ENCODE peak calls at places on chromosomes 11 and 22, in nine cellular contexts. One of them, this sample, is unnamed. For H3K4me1, the result is how much of the 10 kb centered on the place peaks cover.

GRCh38 chr11:69083531-69084247 is 35.0 kb downstream of the TPCN2 start:
- DNase-seq in H1: no peak
- DNase-seq in Karpas-422: no peak
- DNase-seq in mesendoderm: no peak
- DNase-seq in HCT116: no peak
- DNase-seq in neuronal stem cell: no peak
- DNase-seq in GM23248: no peak
- DNase-seq in K562: no peak
- DNase-seq in astrocyte: no peak
- DNase-seq in this sample: no peak

GRCh38 chr22:47189056-47189916 is 426.8 kb downstream of the TBC1D22A start:
- DNase-seq in mesendoderm: no peak
- DNase-seq in astrocyte: no peak
- DNase-seq in Karpas-422: no peak
- DNase-seq in GM23248: no peak
- DNase-seq in H1: no peak
- DNase-seq in K562: no peak
- DNase-seq in HCT116: no peak
- DNase-seq in neuronal stem cell: no peak
- DNase-seq in this sample: peak

GRCh38 chr11:114162719-114163123 is 103.2 kb downstream of the ZBTB16 start:
- DNase-seq in neuronal stem cell: no peak
- DNase-seq in H1: no peak
- DNase-seq in Karpas-422: no peak
- DNase-seq in GM23248: peak
- DNase-seq in astrocyte: peak
- DNase-seq in mesendoderm: no peak
- DNase-seq in HCT116: no peak
- DNase-seq in K562: no peak
- DNase-seq in this sample: peak

GRCh38 chr22:32245042-32245441 is 10.1 kb downstream of the SLC5A4 start:
- DNase-seq in astrocyte: no peak
- DNase-seq in mesendoderm: no peak
- DNase-seq in K562: no peak
- DNase-seq in H1: no peak
- DNase-seq in neuronal stem cell: no peak
- DNase-seq in Karpas-422: no peak
- DNase-seq in HCT116: no peak
- DNase-seq in GM23248: no peak
- DNase-seq in this sample: no peak

GRCh38 chr11:120630100-120630499 is 118.6 kb downstream of the GRIK4 start:
- DNase-seq in neuronal stem cell: no peak
- DNase-seq in astrocyte: no peak
- DNase-seq in K562: no peak
- DNase-seq in HCT116: no peak
- DNase-seq in GM23248: no peak
- DNase-seq in mesendoderm: no peak
- DNase-seq in Karpas-422: no peak
- DNase-seq in H1: no peak
- DNase-seq in this sample: no peak

GRCh38 chr11:69511358-69512015 is 30.0 kb downstream of the LINC01488 start:
- DNase-seq in neuronal stem cell: no peak
- DNase-seq in K562: no peak
- DNase-seq in H1: no peak
- DNase-seq in Karpas-422: no peak
- DNase-seq in HCT116: no peak
- DNase-seq in astrocyte: peak
- DNase-seq in mesendoderm: no peak
- DNase-seq in GM23248: peak
- DNase-seq in this sample: peak

GRCh38 chr11:125407046-125407445 is 89.0 kb downstream of the FEZ1 start:
- DNase-seq in H1: no peak
- DNase-seq in astrocyte: no peak
- DNase-seq in HCT116: no peak
- DNase-seq in GM23248: peak
- DNase-seq in K562: no peak
- DNase-seq in Karpas-422: peak
- DNase-seq in neuronal stem cell: no peak
- DNase-seq in mesendoderm: no peak
- DNase-seq in this sample: no peak

GRCh38 chr11:130868865-130869264 is 47.4 kb downstream of the SNX19 start:
- DNase-seq in neuronal stem cell: no peak
- DNase-seq in HCT116: no peak
- DNase-seq in H1: no peak
- DNase-seq in K562: no peak
- DNase-seq in GM23248: no peak
- DNase-seq in astrocyte: no peak
- DNase-seq in Karpas-422: no peak
- DNase-seq in mesendoderm: peak
- DNase-seq in this sample: no peak

GRCh38 chr22:27212617-27213177 is 555.3 kb downstream of the MIAT start:
- DNase-seq in Karpas-422: peak
- DNase-seq in H1: no peak
- DNase-seq in astrocyte: peak
- DNase-seq in GM23248: peak
- DNase-seq in neuronal stem cell: no peak
- DNase-seq in mesendoderm: peak
- DNase-seq in K562: no peak
- DNase-seq in HCT116: no peak
- DNase-seq in this sample: peak

GRCh38 chr11:128290106-128290840 is 297.1 kb downstream of the ETS1 start:
- DNase-seq in HCT116: peak
- DNase-seq in GM23248: peak
- DNase-seq in mesendoderm: peak
- DNase-seq in Karpas-422: peak
- DNase-seq in neuronal stem cell: peak
- DNase-seq in H1: no peak
- DNase-seq in astrocyte: peak
- DNase-seq in K562: peak
- DNase-seq in this sample: peak

GRCh38 chr11:37788141-37788877 is 1190.3 kb upstream of the RAG2 start:
- DNase-seq in Karpas-422: no peak
- DNase-seq in neuronal stem cell: no peak
- DNase-seq in K562: no peak
- DNase-seq in HCT116: no peak
- DNase-seq in mesendoderm: peak
- DNase-seq in astrocyte: peak
- DNase-seq in H1: no peak
- DNase-seq in GM23248: no peak
- DNase-seq in this sample: no peak

GRCh38 chr11:70603064-70603755 is 204.9 kb downstream of the CTTN start:
- DNase-seq in Karpas-422: no peak
- DNase-seq in H1: no peak
- DNase-seq in GM23248: no peak
- DNase-seq in K562: no peak
- DNase-seq in HCT116: no peak
- DNase-seq in mesendoderm: no peak
- DNase-seq in astrocyte: no peak
- DNase-seq in neuronal stem cell: no peak
- DNase-seq in this sample: peak

GRCh38 chr11:36214976-36215687 is 74.1 kb downstream of the COMMD9 start:
- DNase-seq in neuronal stem cell: no peak
- DNase-seq in HCT116: no peak
- DNase-seq in astrocyte: no peak
- DNase-seq in H1: no peak
- DNase-seq in mesendoderm: no peak
- DNase-seq in K562: no peak
- DNase-seq in GM23248: no peak
- DNase-seq in Karpas-422: no peak
- DNase-seq in this sample: no peak

GRCh38 chr11:122108192-122108799 is 7.7 kb downstream of the BLID start:
- DNase-seq in H1: no peak
- DNase-seq in Karpas-422: peak
- DNase-seq in astrocyte: no peak
- DNase-seq in K562: peak
- DNase-seq in HCT116: peak
- DNase-seq in neuronal stem cell: peak
- DNase-seq in mesendoderm: peak
- DNase-seq in GM23248: no peak
- DNase-seq in this sample: no peak

GRCh38 chr11:5004429-5005274 is 10.0 kb downstream of the OR51L1 start:
- DNase-seq in Karpas-422: peak
- DNase-seq in H1: peak
- DNase-seq in neuronal stem cell: peak
- DNase-seq in astrocyte: peak
- DNase-seq in mesendoderm: peak
- DNase-seq in K562: peak
- DNase-seq in GM23248: peak
- DNase-seq in HCT116: peak
- DNase-seq in this sample: no peak

GRCh38 chr22:31259798-31260473 is 32.4 kb downstream of the PIK3IP1 start:
- DNase-seq in Karpas-422: no peak
- DNase-seq in GM23248: no peak
- DNase-seq in HCT116: no peak
- DNase-seq in K562: no peak
- DNase-seq in astrocyte: no peak
- DNase-seq in neuronal stem cell: no peak
- DNase-seq in mesendoderm: no peak
- DNase-seq in H1: no peak
- DNase-seq in this sample: no peak

GRCh38 chr22:46452195-46453005 is 85.0 kb downstream of the CELSR1 start:
- DNase-seq in H1: no peak
- DNase-seq in mesendoderm: no peak
- DNase-seq in neuronal stem cell: no peak
- DNase-seq in K562: no peak
- DNase-seq in Karpas-422: no peak
- DNase-seq in HCT116: no peak
- DNase-seq in GM23248: no peak
- DNase-seq in astrocyte: no peak
- DNase-seq in this sample: no peak

GRCh38 chr11:5335166-5335565 is 8.2 kb downstream of the OR51B5 start:
- DNase-seq in GM23248: no peak
- DNase-seq in mesendoderm: no peak
- DNase-seq in astrocyte: no peak
- DNase-seq in H1: no peak
- DNase-seq in neuronal stem cell: no peak
- DNase-seq in Karpas-422: no peak
- DNase-seq in HCT116: no peak
- DNase-seq in K562: no peak
- DNase-seq in this sample: no peak

GRCh38 chr11:115180272-115180671 is 323.9 kb downstream of the CADM1 start:
- DNase-seq in GM23248: no peak
- DNase-seq in astrocyte: no peak
- DNase-seq in Karpas-422: no peak
- DNase-seq in mesendoderm: no peak
- DNase-seq in neuronal stem cell: no peak
- DNase-seq in HCT116: no peak
- DNase-seq in K562: no peak
- DNase-seq in H1: no peak
- DNase-seq in this sample: no peak

GRCh38 chr22:50276143-50276542 is 6.0 kb upstream of the MAPK11 start:
- DNase-seq in GM23248: peak
- DNase-seq in Karpas-422: peak
- DNase-seq in HCT116: no peak
- DNase-seq in K562: peak
- DNase-seq in neuronal stem cell: no peak
- DNase-seq in mesendoderm: peak
- DNase-seq in astrocyte: no peak
- DNase-seq in H1: no peak
- DNase-seq in this sample: peak

GRCh38 chr11:12727556-12728070 is 53.4 kb downstream of the TEAD1 start:
- DNase-seq in GM23248: peak
- DNase-seq in H1: no peak
- DNase-seq in K562: no peak
- DNase-seq in neuronal stem cell: no peak
- DNase-seq in HCT116: no peak
- DNase-seq in astrocyte: peak
- DNase-seq in Karpas-422: no peak
- DNase-seq in mesendoderm: no peak
- DNase-seq in this sample: peak

GRCh38 chr22:21657020-21657360 is 8.8 kb upstream of the PPIL2 start:
- DNase-seq in H1: no peak
- DNase-seq in Karpas-422: no peak
- DNase-seq in K562: no peak
- DNase-seq in HCT116: no peak
- DNase-seq in neuronal stem cell: no peak
- DNase-seq in mesendoderm: peak
- DNase-seq in astrocyte: no peak
- DNase-seq in GM23248: no peak
- DNase-seq in this sample: no peak

GRCh38 chr11:116852261-116853125 is 15.1 kb upstream of the APOA1 start:
- DNase-seq in Karpas-422: no peak
- DNase-seq in H1: no peak
- DNase-seq in HCT116: no peak
- DNase-seq in astrocyte: peak
- DNase-seq in GM23248: peak
- DNase-seq in neuronal stem cell: no peak
- DNase-seq in mesendoderm: no peak
- DNase-seq in K562: no peak
- DNase-seq in this sample: peak
- H3K4me1 ChIP-seq in Karpas-422: under half
- H3K4me1 ChIP-seq in H1: under half
- H3K4me1 ChIP-seq in HCT116: under half
- H3K4me1 ChIP-seq in astrocyte: under half
- H3K4me1 ChIP-seq in GM23248: under half
- H3K4me1 ChIP-seq in neuronal stem cell: under half
- H3K4me1 ChIP-seq in mesendoderm: under half
- H3K4me1 ChIP-seq in K562: under half
- H3K4me1 ChIP-seq in this sample: under half

GRCh38 chr11:64838600-64839334 is 5.7 kb downstream of the CDC42BPG start:
- DNase-seq in Karpas-422: no peak
- DNase-seq in K562: no peak
- DNase-seq in HCT116: no peak
- DNase-seq in H1: no peak
- DNase-seq in mesendoderm: no peak
- DNase-seq in astrocyte: no peak
- DNase-seq in GM23248: no peak
- DNase-seq in neuronal stem cell: no peak
- DNase-seq in this sample: peak
- H3K27ac ChIP-seq in Karpas-422: no peak
- H3K27ac ChIP-seq in K562: no peak
- H3K27ac ChIP-seq in HCT116: no peak
- H3K27ac ChIP-seq in H1: no peak
- H3K27ac ChIP-seq in mesendoderm: no peak
- H3K27ac ChIP-seq in astrocyte: no peak
- H3K27ac ChIP-seq in GM23248: no peak
- H3K27ac ChIP-seq in neuronal stem cell: no peak
- H3K27ac ChIP-seq in this sample: no peak

DNA sequence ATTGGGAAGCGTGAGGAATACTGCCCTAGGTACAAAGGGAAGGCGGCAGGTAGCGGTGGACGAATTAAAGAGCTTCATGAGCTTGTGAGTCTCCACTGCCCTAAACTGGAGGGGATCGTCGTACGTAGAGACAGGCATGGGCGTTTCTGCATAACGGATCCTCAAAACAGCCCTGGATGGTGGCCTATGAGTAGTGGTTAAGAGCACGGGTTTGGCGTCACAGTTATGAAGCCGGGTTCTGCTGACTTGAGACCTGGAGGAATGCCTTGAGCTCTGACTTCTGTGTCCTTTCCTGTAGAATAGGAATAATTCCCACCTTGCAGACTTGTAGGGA is 335 bp downstream of the TMEM138 start:
- DNase-seq in HCT116: no peak
- DNase-seq in GM23248: peak
- DNase-seq in neuronal stem cell: no peak
- DNase-seq in K562: peak
- DNase-seq in mesendoderm: no peak
- DNase-seq in astrocyte: peak
- DNase-seq in H1: no peak
- DNase-seq in Karpas-422: peak
- DNase-seq in this sample: peak
- H3K4me2 ChIP-seq in HCT116: peak
- H3K4me2 ChIP-seq in GM23248: peak
- H3K4me2 ChIP-seq in neuronal stem cell: peak
- H3K4me2 ChIP-seq in K562: peak
- H3K4me2 ChIP-seq in mesendoderm: peak
- H3K4me2 ChIP-seq in astrocyte: peak
- H3K4me2 ChIP-seq in H1: peak
- H3K4me2 ChIP-seq in Karpas-422: peak
- H3K4me2 ChIP-seq in this sample: peak

GRCh38 chr11:17161515-17161914 is 46.3 kb downstream of the PIK3C2A start:
- DNase-seq in mesendoderm: no peak
- DNase-seq in astrocyte: no peak
- DNase-seq in K562: no peak
- DNase-seq in Karpas-422: no peak
- DNase-seq in neuronal stem cell: no peak
- DNase-seq in HCT116: no peak
- DNase-seq in H1: no peak
- DNase-seq in GM23248: no peak
- DNase-seq in this sample: no peak
- H3K4me1 ChIP-seq in mesendoderm: under half
- H3K4me1 ChIP-seq in astrocyte: under half
- H3K4me1 ChIP-seq in K562: under half
- H3K4me1 ChIP-seq in Karpas-422: under half
- H3K4me1 ChIP-seq in neuronal stem cell: under half
- H3K4me1 ChIP-seq in HCT116: under half
- H3K4me1 ChIP-seq in H1: under half
- H3K4me1 ChIP-seq in GM23248: under half
- H3K4me1 ChIP-seq in this sample: under half